ENCODE peak calls at places on chromosome 7, in seven cellular contexts. S is lower lobe of right lung, O is brain microvascular endothelial cell, P is coronary artery, G is right atrium auricular region, L is gastrocnemius medialis, D is cardiac muscle cell. I is an unnamed sample.

GRCh38 chr7:2157473-2158279 is 75.1 kb downstream of the MAD1L1 start:
- DNase-seq in O (peak; percentile 85), S (peak; percentile 69), G (peak; percentile 64), L (peak; percentile 40), D (peak; percentile 88), P (no peak), I (peak; percentile 27)

GRCh38 chr7:2288986-2289611 is 25.1 kb downstream of the SNX8 start:
- DNase-seq in D (no peak), S (no peak), O (no peak), G (no peak), L (no peak), P (no peak), I (no peak)

GRCh38 chr7:50863053-50863452 is 80.4 kb upstream of the GRB10 start:
- DNase-seq in D (no peak), S (no peak), O (no peak), G (peak; percentile 30), P (no peak), L (no peak), I (no peak)

GRCh38 chr7:106774768-106775551 is 90.1 kb upstream of the PIK3CG start:
- DNase-seq in L (no peak), S (peak; percentile 54), D (peak; percentile 86), G (no peak), P (no peak), O (peak; percentile 93), I (no peak)

GRCh38 chr7:45921699-45922519 is 837 bp upstream of the IGFBP3 start:
- DNase-seq in P (no peak), S (peak; percentile 51), D (peak; percentile 82), O (peak; percentile 81), G (peak; percentile 83), L (peak; percentile 39), I (no peak)

GRCh38 chr7:71173955-71174354 is 42.0 kb downstream of the GALNT17 start:
- DNase-seq in G (no peak), D (peak; percentile 0), S (no peak), O (no peak), P (no peak), L (no peak), I (no peak)

GRCh38 chr7:107294182-107294581 is 125.4 kb downstream of the HBP1 start:
- DNase-seq in L (no peak), S (no peak), D (no peak), O (no peak), G (no peak), P (no peak), I (no peak)

GRCh38 chr7:34131371-34131770 is 226.0 kb downstream of the BMPER start:
- DNase-seq in G (no peak), D (no peak), L (no peak), P (no peak), S (no peak), O (no peak), I (no peak)

GRCh38 chr7:69277361-69277760 is 320.9 kb upstream of the AUTS2 start:
- DNase-seq in L (no peak), P (peak; percentile 14), D (no peak), O (no peak), G (no peak), S (no peak), I (no peak)

GRCh38 chr7:126699707-126700106 is 553.0 kb downstream of the GRM8 start:
- DNase-seq in G (no peak), L (no peak), P (no peak), D (no peak), O (no peak), S (no peak), I (no peak)

GRCh38 chr7:44045226-44046014 is 918 bp downstream of the DBNL start:
- DNase-seq in S (no peak), O (no peak), G (no peak), L (no peak), D (no peak), P (no peak), I (no peak)

GRCh38 chr7:114851406-114852025 is 70.4 kb upstream of the MDFIC start:
- DNase-seq in S (no peak), P (no peak), D (peak; percentile 23), G (no peak), L (no peak), O (no peak), I (no peak)

GRCh38 chr7:69104023-69104422 is 494.3 kb upstream of the AUTS2 start:
- DNase-seq in O (no peak), L (no peak), P (no peak), D (no peak), S (no peak), G (no peak), I (no peak)

GRCh38 chr7:126589068-126589684 is 663.6 kb downstream of the GRM8 start:
- DNase-seq in S (no peak), D (no peak), O (no peak), G (no peak), P (no peak), L (no peak), I (no peak)

GRCh38 chr7:6536262-6536770 is 14.9 kb downstream of the GRID2IP start:
- DNase-seq in S (no peak), P (no peak), O (no peak), G (no peak), D (peak; percentile 5), L (no peak), I (no peak)

GRCh38 chr7:129434846-129435318 is 650 bp downstream of the STRIP2 start:
- DNase-seq in G (no peak), L (no peak), S (no peak), D (peak; percentile 24), O (peak; percentile 2), P (no peak), I (no peak)

GRCh38 chr7:152902870-152903860 is 143.6 kb downstream of the ACTR3B start:
- DNase-seq in P (no peak), S (no peak), G (no peak), L (no peak), D (no peak), O (no peak), I (no peak)

GRCh38 chr7:137956183-137956582 is 45.7 kb downstream of the CREB3L2 start:
- DNase-seq in D (no peak), G (no peak), P (no peak), L (no peak), O (no peak), S (no peak), I (no peak)

GRCh38 chr7:137953692-137954470 is 48.0 kb downstream of the CREB3L2 start:
- DNase-seq in G (no peak), S (no peak), P (no peak), D (peak; percentile 60), L (no peak), O (peak; percentile 82), I (no peak)

GRCh38 chr7:137956591-137956990 is 45.3 kb downstream of the CREB3L2 start:
- DNase-seq in O (no peak), L (no peak), S (no peak), G (no peak), P (no peak), D (no peak), I (no peak)

GRCh38 chr7:137953043-137953691 is 48.7 kb downstream of the CREB3L2 start:
- DNase-seq in G (no peak), L (no peak), S (no peak), O (no peak), D (peak; percentile 37), P (no peak), I (no peak)

GRCh38 chr7:137954614-137955013 is 47.3 kb downstream of the CREB3L2 start:
- DNase-seq in S (no peak), P (no peak), O (no peak), L (no peak), G (no peak), D (no peak), I (no peak)
- H3K4me3 ChIP-seq in S (no peak overlapping the region), P (no peak overlapping the region), O (no peak overlapping the region), L (no peak overlapping the region), G (no peak overlapping the region), D (no peak overlapping the region), I (no peak overlapping the region)

GRCh38 chr7:118218413-118219156 is 5.9 kb upstream of the ANKRD7 start:
- DNase-seq in S (no peak), P (no peak), D (no peak), G (no peak), O (no peak), L (no peak), I (no peak)

GRCh38 chr7:118219157-118219512 is 5.4 kb upstream of the ANKRD7 start:
- DNase-seq in P (no peak), L (no peak), S (no peak), G (no peak), D (no peak), O (no peak), I (no peak)

GRCh38 chr7:118217068-118217715 is 7.3 kb upstream of the ANKRD7 start:
- DNase-seq in O (no peak), S (no peak), G (no peak), L (no peak), D (no peak), P (no peak), I (no peak)

GRCh38 chr7:118214051-118214832 is 10.3 kb upstream of the ANKRD7 start:
- DNase-seq in O (peak; percentile 70), G (peak; percentile 70), S (peak; percentile 69), D (peak; percentile 90), L (peak; percentile 64), P (peak; percentile 78), I (peak; percentile 19)

GRCh38 chr7:118214833-118215182 is 9.7 kb upstream of the ANKRD7 start:
- DNase-seq in S (no peak), L (no peak), D (no peak), O (no peak), P (no peak), G (no peak), I (no peak)
- H3K27ac ChIP-seq in S (no peak overlapping the region), L (peak overlapping the region; percentile 62), D (no peak overlapping the region), O (no peak overlapping the region), P (peak overlapping the region; percentile 33), G (peak overlapping the region; percentile 54), I (peak overlapping the region; percentile 33)

DNA sequence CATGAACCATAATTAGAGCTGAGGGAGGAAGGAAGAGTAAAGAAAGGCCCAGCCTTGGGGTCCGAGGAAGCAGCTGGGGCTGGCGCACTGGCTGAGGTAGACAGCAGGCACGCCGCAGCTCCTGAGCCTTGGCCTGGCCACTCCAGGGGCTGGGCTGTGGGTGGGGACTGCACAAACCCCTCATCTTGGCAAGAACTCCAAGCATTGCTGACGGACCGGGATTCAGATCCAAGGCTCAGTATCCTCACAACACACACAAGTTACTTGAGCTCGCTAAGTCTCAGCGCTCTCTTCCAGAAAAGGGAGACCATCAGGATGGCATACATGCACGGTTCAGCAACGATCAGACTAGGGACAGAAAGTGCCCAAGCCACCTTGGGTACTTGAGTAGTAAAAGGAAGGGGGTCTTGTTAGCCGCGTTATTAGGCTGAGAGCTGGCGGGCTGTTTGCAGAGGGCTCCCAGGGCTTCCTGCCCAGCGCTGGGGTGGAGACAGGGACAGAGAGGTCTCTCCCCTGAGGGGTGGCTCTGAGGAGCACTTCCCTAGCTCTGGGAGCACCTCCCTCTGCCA is 4.5 kb downstream of the TNS3 start:
- DNase-seq in P (peak; percentile 77), D (no peak), G (no peak), L (no peak), S (no peak), O (no peak), I (no peak)
- H3K4me3 ChIP-seq in P (peak overlapping the region; percentile 56), D (no peak overlapping the region), G (peak overlapping the region; percentile 24), L (peak overlapping the region; percentile 5), S (peak overlapping the region; percentile 30), O (no peak overlapping the region), I (peak overlapping the region; percentile 51)

GRCh38 chr7:27140108-27140842 is 3.2 kb downstream of the HOXA5 start:
- DNase-seq in P (no peak), O (no peak), D (no peak), G (no peak), L (no peak), S (no peak), I (no peak)
- H3K27ac ChIP-seq in P (no peak overlapping the region), O (no peak overlapping the region), D (no peak overlapping the region), G (no peak overlapping the region), L (no peak overlapping the region), S (peak overlapping the region; percentile 95), I (peak overlapping the region; percentile 95)

I was measured in thoracic aorta.